ENCODE peak calls at places on chromosomes 1 and 21, in eight cellular contexts. K, W, X, T, H, J, Q and L are unnamed samples.

GRCh38 chr1:203771901-203772301 is 6.9 kb downstream of the LAX1 start:
- DNase-seq in H (no peak), J (no peak), Q (no peak), T (no peak), W (no peak), K (no peak), X (no peak), L (no peak)

GRCh38 chr1:16120940-16121410 is 34.9 kb downstream of the EPHA2 start:
- DNase-seq in X (no peak), T (no peak), K (no peak), H (no peak), J (no peak), W (no peak), Q (peak; percentile 53), L (no peak)

GRCh38 chr1:10867914-10868598 is 71.6 kb upstream of the CASZ1 start:
- DNase-seq in J (no peak), K (no peak), X (no peak), H (no peak), W (no peak), Q (no peak), T (no peak), L (no peak)

GRCh38 chr1:109639841-109640184 is 16.1 kb upstream of the GSTM4 start:
- DNase-seq in W (no peak), K (no peak), X (no peak), T (no peak), H (no peak), Q (no peak), J (no peak), L (no peak)

GRCh38 chr1:183023601-183024351 is 556 bp downstream of the LAMC1 start:
- DNase-seq in X (peak; percentile 16), Q (peak; percentile 90), H (no peak), T (peak; percentile 82), K (peak; percentile 78), J (peak; percentile 79), W (peak; percentile 46), L (peak; percentile 67)

GRCh38 chr1:114504023-114504422 is 7.0 kb downstream of the TRIM33 start:
- DNase-seq in H (no peak), K (no peak), J (no peak), Q (no peak), W (no peak), T (no peak), X (no peak), L (no peak)

GRCh38 chr1:204445860-204446412 is 34.3 kb upstream of the PPP1R15B start:
- DNase-seq in J (peak; percentile 53), H (no peak), K (no peak), T (peak; percentile 37), W (no peak), Q (peak; percentile 41), X (peak; percentile 55), L (no peak)

GRCh38 chr1:55632058-55632457 is 416.9 kb upstream of the USP24 start:
- DNase-seq in X (no peak), K (no peak), T (no peak), W (peak; percentile 87), H (no peak), Q (peak; percentile 53), J (no peak), L (no peak)

GRCh38 chr1:157770442-157771043 is 6.4 kb downstream of the FCRL2 start:
- DNase-seq in T (no peak), Q (peak; percentile 26), J (no peak), K (no peak), X (no peak), H (no peak), W (peak; percentile 2), L (no peak)

GRCh38 chr21:37198989-37199924 is 67.9 kb downstream of the VPS26C start:
- DNase-seq in J (no peak), X (no peak), Q (peak; percentile 41), K (no peak), W (no peak), T (no peak), H (no peak), L (no peak)

GRCh38 chr21:45642122-45642813 is 1.3 kb upstream of the PCBP3 start:
- DNase-seq in J (peak; percentile 33), T (no peak), W (no peak), X (no peak), Q (no peak), K (no peak), H (no peak), L (no peak)

GRCh38 chr1:233240367-233240766 is 55.2 kb downstream of the PCNX2 start:
- DNase-seq in H (no peak), K (no peak), W (peak; percentile 62), Q (no peak), X (no peak), J (no peak), T (no peak), L (no peak)

GRCh38 chr1:221923921-221924598 is 182.2 kb upstream of the DUSP10 start:
- DNase-seq in W (peak; percentile 64), X (no peak), Q (no peak), H (no peak), T (no peak), K (no peak), J (no peak), L (no peak)

GRCh38 chr1:85952460-85952859 is 204.1 kb downstream of the COL24A1 start:
- DNase-seq in W (no peak), J (no peak), H (no peak), Q (peak; percentile 10), T (no peak), X (no peak), K (no peak), L (no peak)

GRCh38 chr21:25189497-25189896 is 417.8 kb downstream of the MRPL39 start:
- DNase-seq in Q (no peak), K (no peak), T (no peak), W (no peak), J (no peak), H (no peak), X (no peak), L (no peak)

GRCh38 chr21:25186278-25186677 is 421.0 kb downstream of the MRPL39 start:
- DNase-seq in H (no peak), W (no peak), K (no peak), J (no peak), T (no peak), X (no peak), Q (no peak), L (no peak)

GRCh38 chr21:25188639-25189038 is 418.6 kb downstream of the MRPL39 start:
- DNase-seq in W (no peak), J (peak; percentile 19), Q (no peak), X (no peak), K (no peak), T (no peak), H (no peak), L (no peak)

GRCh38 chr21:25191141-25191540 is 416.1 kb downstream of the MRPL39 start:
- DNase-seq in Q (no peak), W (no peak), H (no peak), X (no peak), T (no peak), K (no peak), J (peak; percentile 17), L (no peak)
- TF ChIP-seq CTCF in Q (no peak), W (no peak), H (no peak), X (no peak), T (no peak), K (no peak), J (no peak), L (no peak)

GRCh38 chr1:234621657-234622335 is 11.8 kb upstream of the IRF2BP2 start:
- DNase-seq in X (no peak), K (no peak), J (no peak), T (no peak), H (no peak), Q (no peak), W (peak; percentile 96), L (no peak)

GRCh38 chr1:234619794-234620247 is 9.8 kb upstream of the IRF2BP2 start:
- DNase-seq in X (no peak), Q (no peak), W (no peak), J (no peak), T (no peak), H (no peak), K (no peak), L (no peak)

GRCh38 chr1:234619071-234619480 is 9.1 kb upstream of the IRF2BP2 start:
- DNase-seq in W (peak; percentile 50), X (no peak), J (no peak), T (no peak), H (no peak), Q (peak; percentile 47), K (no peak), L (no peak)

GRCh38 chr1:234620786-234621468 is 10.9 kb upstream of the IRF2BP2 start:
- DNase-seq in H (no peak), K (no peak), W (no peak), Q (no peak), X (no peak), J (no peak), T (no peak), L (no peak)

DNA sequence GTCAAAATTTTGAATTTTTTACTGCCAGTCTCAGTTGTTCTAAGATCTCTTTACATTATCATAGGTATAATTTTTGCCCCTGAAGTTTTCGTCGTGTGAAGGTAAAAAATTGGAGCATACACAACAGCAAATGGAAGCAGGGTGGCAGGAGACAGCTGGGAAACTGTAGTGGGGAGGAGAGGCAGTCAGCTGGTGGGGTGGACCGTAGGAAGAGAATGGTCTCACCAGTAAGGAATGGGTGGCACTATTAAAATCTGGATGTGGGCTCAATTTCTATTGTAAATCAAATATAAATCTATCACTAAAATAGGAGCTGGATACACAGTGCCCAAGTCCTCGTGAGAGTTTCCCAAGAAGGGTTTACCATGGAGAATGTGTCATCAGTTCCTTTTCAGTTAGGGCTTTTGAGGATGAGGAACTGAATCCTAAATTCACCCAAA is 10.3 kb upstream of the IRF2BP2 start:
- DNase-seq in W (peak; percentile 52), J (no peak), T (no peak), H (no peak), X (no peak), K (no peak), Q (no peak), L (no peak)
- TF ChIP-seq CTCF in W (no peak), J (no peak), T (no peak), H (no peak), X (no peak), K (no peak), Q (no peak), L (no peak)

GRCh38 chr1:42506576-42506975 is 43.5 kb downstream of the CCDC30 start:
- DNase-seq in H (no peak), J (no peak), X (no peak), Q (no peak), T (no peak), K (no peak), W (no peak), L (no peak)

GRCh38 chr1:42504535-42505128 is 41.5 kb downstream of the CCDC30 start:
- DNase-seq in K (no peak), Q (no peak), X (no peak), T (no peak), J (no peak), H (no peak), W (no peak), L (no peak)
- TF ChIP-seq CTCF in K (no peak), Q (no peak), X (no peak), T (no peak), J (no peak), H (no peak), W (no peak), L (no peak)

GRCh38 chr1:247037483-247038320 is 29.8 kb upstream of the ZNF695 start:
- DNase-seq in Q (no peak), T (no peak), H (no peak), K (no peak), X (no peak), W (no peak), J (no peak), L (no peak)

GRCh38 chr1:247047702-247048101 is 30.9 kb downstream of the ZNF670 start:
- DNase-seq in W (no peak), H (no peak), J (no peak), X (no peak), Q (no peak), T (no peak), K (no peak), L (no peak)

GRCh38 chr1:247047260-247047659 is 31.4 kb downstream of the ZNF670 start:
- DNase-seq in H (no peak), X (no peak), K (no peak), J (no peak), T (no peak), Q (no peak), W (no peak), L (no peak)

GRCh38 chr1:247043406-247043805 is 35.2 kb downstream of the ZNF670 start:
- DNase-seq in Q (no peak), K (no peak), W (no peak), T (no peak), H (no peak), X (no peak), J (no peak), L (no peak)
- TF ChIP-seq CTCF in Q (no peak), K (no peak), W (no peak), T (no peak), H (no peak), X (no peak), J (no peak), L (no peak)